ENCODE peak calls at places on chromosomes 2 and 18, in four cellular contexts. C is stimulated activated CD4-positive, alpha-beta T cell treated with anti-CD3 and anti-CD28 coated beads, Interleukin-4, amount 100 ng/mL, for 48 hours; T is kidney epithelial cell; E is KBM-7. Y is an unnamed sample.

GRCh38 chr18:37861981-37862380 is 296.4 kb upstream of the CELF4 start:
- DNase-seq in C (no peak), T (no peak), E (no peak), Y (no peak)

GRCh38 chr18:37465922-37466321 is 99.7 kb downstream of the CELF4 start:
- DNase-seq in C (no peak), T (no peak), E (no peak), Y (no peak)

GRCh38 chr2:156883828-156884615 is 373.5 kb upstream of the GALNT5 start:
- DNase-seq in C (no peak), T (peak), E (no peak), Y (no peak)

GRCh38 chr2:108614659-108615058 is 80.4 kb downstream of the LIMS1 start:
- DNase-seq in C (no peak), T (no peak), E (no peak), Y (no peak)

GRCh38 chr2:200689115-200689514 is 103.3 kb downstream of the AOX1 start:
- DNase-seq in C (no peak), T (no peak), E (peak), Y (no peak)

GRCh38 chr18:3248062-3248669 is 565 bp downstream of the MYL12A start:
- DNase-seq in C (no peak), T (no peak), E (no peak), Y (no peak)

GRCh38 chr2:170930132-170931109 is 1.4 kb downstream of the GORASP2 start:
- DNase-seq in C (peak), T (no peak), E (peak), Y (no peak)

GRCh38 chr18:62030091-62030985 is 137.5 kb upstream of the RNF152 start:
- DNase-seq in C (no peak), T (no peak), E (no peak), Y (peak)

GRCh38 chr2:80050246-80050645 is 254.3 kb downstream of the LRRTM1 start:
- DNase-seq in C (no peak), T (no peak), E (no peak), Y (no peak)

GRCh38 chr2:60554649-60555065 is 1.2 kb upstream of the BCL11A start:
- DNase-seq in C (no peak), T (no peak), E (no peak), Y (no peak)

GRCh38 chr2:204225633-204226032 is 289.1 kb downstream of the ICOS start:
- DNase-seq in C (no peak), T (no peak), E (no peak), Y (no peak)

GRCh38 chr2:127650041-127650784 is 4.3 kb downstream of the GPR17 start:
- DNase-seq in C (no peak), T (no peak), E (no peak), Y (no peak)

GRCh38 chr2:168097431-168097830 is 150.0 kb downstream of the STK39 start:
- DNase-seq in C (no peak), T (peak), E (no peak), Y (no peak)

GRCh38 chr2:208280933-208281332 is 14.9 kb downstream of the PIKFYVE start:
- DNase-seq in C (no peak), T (no peak), E (no peak), Y (peak)

GRCh38 chr18:46329736-46330246 is 225.6 kb downstream of the HAUS1 start:
- DNase-seq in C (no peak), T (no peak), E (no peak), Y (no peak)

GRCh38 chr2:146004470-146004869 is 1484.6 kb upstream of the ZEB2 start:
- DNase-seq in C (no peak), T (no peak), E (no peak), Y (no peak)

GRCh38 chr2:6183231-6183630 is 491.0 kb downstream of the SOX11 start:
- DNase-seq in C (no peak), T (no peak), E (no peak), Y (no peak)

GRCh38 chr2:119282966-119283511 is 59.4 kb downstream of the STEAP3 start:
- DNase-seq in C (no peak), T (no peak), E (no peak), Y (no peak)

GRCh38 chr2:18209934-18210639 is 331.6 kb downstream of the KCNS3 start:
- DNase-seq in C (no peak), T (peak), E (no peak), Y (peak)

GRCh38 chr2:99928472-99929053 is 213.8 kb downstream of the AFF3 start:
- DNase-seq in C (no peak), T (no peak), E (no peak), Y (no peak)

GRCh38 chr18:21489119-21489750 is 111.3 kb downstream of the ESCO1 start:
- DNase-seq in C (no peak), T (peak), E (peak), Y (no peak)

GRCh38 chr2:217521820-217522219 is 481.0 kb downstream of the TNS1 start:
- DNase-seq in C (no peak), T (no peak), E (no peak), Y (no peak)

GRCh38 chr18:7904529-7904928 is 337.4 kb downstream of the PTPRM start:
- DNase-seq in C (no peak), T (no peak), E (no peak), Y (peak)

GRCh38 chr2:62382122-62382521 is 123.9 kb downstream of the TMEM17 start:
- DNase-seq in C (no peak), T (no peak), E (peak), Y (no peak)

GRCh38 chr2:206989306-206989705 is 50.0 kb downstream of the CPO start:
- DNase-seq in C (peak), T (no peak), E (peak), Y (no peak)

GRCh38 chr2:55585451-55586079 is 31.9 kb downstream of the PPP4R3B start:
- DNase-seq in C (no peak), T (peak), E (no peak), Y (peak)

GRCh38 chr2:134405641-134406081 is 151.8 kb downstream of the MGAT5 start:
- DNase-seq in C (no peak), T (no peak), E (no peak), Y (no peak)

GRCh38 chr2:147551331-147551730 is 293.5 kb upstream of the ACVR2A start:
- DNase-seq in C (no peak), T (no peak), E (no peak), Y (no peak)

GRCh38 chr2:237097911-237098702 is 12.4 kb downstream of the COPS8 start:
- DNase-seq in C (no peak), T (peak), E (no peak), Y (peak)

GRCh38 chr2:220855296-220855695 is 716.8 kb downstream of the EPHA4 start:
- DNase-seq in C (no peak), T (peak), E (no peak), Y (peak)

GRCh38 chr2:217433522-217433921 is 569.3 kb downstream of the TNS1 start:
- DNase-seq in C (no peak), T (no peak), E (no peak), Y (no peak)

Y was measured in non-pigmented ciliary epithelial cell.